ENCODE peak calls at places on chromosomes 1 and 21, in seven cellular contexts. S, T, I, Z, G, R and U are unnamed samples.

GRCh38 chr1:117686907-117687306 is 81.1 kb downstream of the TENT5C start:
- DNase-seq in S (no peak), T (no peak), I (no peak), Z (no peak), G (no peak), R (no peak), U (no peak)

GRCh38 chr1:89743788-89744187 is 77.0 kb upstream of the LRRC8D start:
- DNase-seq in S (no peak), T (no peak), I (no peak), Z (no peak), G (no peak), R (no peak), U (no peak)

GRCh38 chr1:215433237-215433636 is 133.9 kb upstream of the KCTD3 start:
- DNase-seq in S (no peak), T (no peak), I (no peak), Z (no peak), G (no peak), R (no peak), U (no peak)

GRCh38 chr1:169427081-169427611 is at the start of gene CCDC181:
- DNase-seq in S (no peak), T (no peak), I (peak), Z (peak), G (peak), R (peak), U (no peak)

GRCh38 chr1:208807446-208808117 is 563.4 kb upstream of the PLXNA2 start:
- DNase-seq in S (no peak), T (no peak), I (no peak), Z (no peak), G (no peak), R (no peak), U (no peak)

GRCh38 chr1:234019387-234019786 is 114.9 kb downstream of the SLC35F3 start:
- DNase-seq in S (no peak), T (no peak), I (no peak), Z (no peak), G (no peak), R (no peak), U (no peak)

GRCh38 chr1:226609836-226610455 is 61.4 kb downstream of the STUM start:
- DNase-seq in S (no peak), T (no peak), I (no peak), Z (peak), G (no peak), R (no peak), U (peak)

GRCh38 chr1:244865028-244865371 is 657 bp upstream of the HNRNPU start:
- DNase-seq in S (no peak), T (peak), I (peak), Z (peak), G (peak), R (no peak), U (peak)

GRCh38 chr1:22689505-22689904 is 21.1 kb upstream of the EPHB2 start:
- DNase-seq in S (no peak), T (no peak), I (no peak), Z (no peak), G (no peak), R (no peak), U (no peak)

GRCh38 chr21:25809013-25809412 is 74.2 kb downstream of the GABPA start:
- DNase-seq in S (no peak), T (no peak), I (no peak), Z (no peak), G (no peak), R (no peak), U (no peak)

GRCh38 chr1:201565771-201566528 is 27.0 kb downstream of the NAV1 start:
- DNase-seq in S (no peak), T (no peak), I (no peak), Z (peak), G (no peak), R (no peak), U (no peak)

GRCh38 chr1:204453141-204453772 is 41.3 kb downstream of the PIK3C2B start:
- DNase-seq in S (no peak), T (no peak), I (no peak), Z (peak), G (no peak), R (no peak), U (no peak)

GRCh38 chr1:1136547-1137230 is 20.8 kb upstream of the C1orf159 start:
- DNase-seq in S (no peak), T (no peak), I (no peak), Z (peak), G (no peak), R (no peak), U (no peak)

GRCh38 chr1:3082571-3083516 is 13.8 kb downstream of the PRDM16 start:
- DNase-seq in S (no peak), T (no peak), I (no peak), Z (no peak), G (no peak), R (no peak), U (no peak)

GRCh38 chr1:29984544-29985375 is 738.6 kb downstream of the MATN1 start:
- DNase-seq in S (no peak), T (peak), I (no peak), Z (no peak), G (no peak), R (no peak), U (no peak)

GRCh38 chr21:39523930-39524329 is 72.2 kb downstream of the SH3BGR start:
- DNase-seq in S (no peak), T (no peak), I (no peak), Z (no peak), G (no peak), R (no peak), U (no peak)

GRCh38 chr1:1550591-1551432 is 10.4 kb upstream of the TMEM240 start:
- DNase-seq in S (no peak), T (no peak), I (no peak), Z (no peak), G (no peak), R (peak), U (no peak)

GRCh38 chr1:207867136-207868081 is 43.5 kb downstream of the CD34 start:
- DNase-seq in S (no peak), T (peak), I (peak), Z (peak), G (peak), R (peak), U (peak)

GRCh38 chr1:180646547-180646946 is 14.7 kb downstream of the XPR1 start:
- DNase-seq in S (no peak), T (no peak), I (no peak), Z (no peak), G (no peak), R (no peak), U (no peak)

GRCh38 chr1:153921803-153922075 is 1.0 kb downstream of the GATAD2B start:
- DNase-seq in S (no peak), T (no peak), I (no peak), Z (no peak), G (no peak), R (no peak), U (no peak)

GRCh38 chr1:41853907-41854306 is 64.8 kb downstream of the HIVEP3 start:
- DNase-seq in S (no peak), T (no peak), I (no peak), Z (no peak), G (no peak), R (no peak), U (no peak)

GRCh38 chr1:229509576-229509975 is 1.4 kb upstream of the NUP133 start:
- DNase-seq in S (no peak), T (no peak), I (no peak), Z (no peak), G (no peak), R (no peak), U (no peak)

GRCh38 chr1:65470766-65471165 is 50.3 kb downstream of the LEPR start:
- DNase-seq in S (no peak), T (no peak), I (no peak), Z (no peak), G (no peak), R (no peak), U (no peak)

GRCh38 chr1:31856140-31856539 is 40.3 kb upstream of the SPOCD1 start:
- DNase-seq in S (no peak), T (no peak), I (no peak), Z (no peak), G (no peak), R (no peak), U (no peak)

DNA sequence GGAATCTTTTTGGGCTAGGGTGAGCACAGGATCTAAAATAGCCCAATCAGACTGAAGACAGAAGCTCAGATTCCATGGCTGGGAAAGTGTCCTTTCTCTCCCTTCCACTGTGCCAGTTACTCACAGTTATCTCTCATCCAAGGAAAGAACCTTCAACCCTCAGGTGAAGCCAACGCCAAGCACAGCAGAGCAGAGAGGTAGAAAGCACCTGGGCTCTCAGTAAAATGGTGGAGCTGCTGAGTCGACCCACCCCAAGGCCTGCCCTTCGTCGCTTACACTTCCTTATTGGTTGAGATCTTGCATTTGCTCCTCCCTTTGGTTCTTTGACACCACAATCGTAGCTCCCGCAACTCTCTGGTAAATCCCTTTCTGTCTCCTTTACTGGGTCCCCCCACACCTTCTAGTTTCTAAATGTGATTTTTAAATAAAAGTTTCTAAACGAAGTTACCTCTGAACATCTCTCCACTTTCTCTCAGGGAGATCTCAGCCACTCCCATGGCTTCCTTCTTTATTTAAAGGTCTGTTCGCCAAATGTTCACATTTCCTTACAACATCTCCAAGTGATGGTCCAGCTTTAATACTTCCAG is 27.5 kb upstream of the SLC30A1 start:
- DNase-seq in S (no peak), T (no peak), I (no peak), Z (peak), G (no peak), R (no peak), U (no peak)
- TF ChIP-seq POLR2A in S (no peak), T (no peak), I (no peak), Z (no peak), G (no peak), R (no peak), U (no peak)

GRCh38 chr1:26015358-26015757 is 6.2 kb upstream of the EXTL1 start:
- DNase-seq in S (no peak), T (no peak), I (no peak), Z (peak), G (no peak), R (no peak), U (no peak)

GRCh38 chr1:26012862-26013261 is 8.7 kb upstream of the EXTL1 start:
- DNase-seq in S (no peak), T (no peak), I (no peak), Z (peak), G (no peak), R (no peak), U (no peak)

GRCh38 chr1:26014179-26014578 is 7.4 kb upstream of the EXTL1 start:
- DNase-seq in S (no peak), T (no peak), I (no peak), Z (no peak), G (no peak), R (no peak), U (no peak)

GRCh38 chr1:26006710-26007109 is 8.8 kb upstream of the PAFAH2 start:
- DNase-seq in S (no peak), T (no peak), I (no peak), Z (no peak), G (no peak), R (no peak), U (no peak)

DNA sequence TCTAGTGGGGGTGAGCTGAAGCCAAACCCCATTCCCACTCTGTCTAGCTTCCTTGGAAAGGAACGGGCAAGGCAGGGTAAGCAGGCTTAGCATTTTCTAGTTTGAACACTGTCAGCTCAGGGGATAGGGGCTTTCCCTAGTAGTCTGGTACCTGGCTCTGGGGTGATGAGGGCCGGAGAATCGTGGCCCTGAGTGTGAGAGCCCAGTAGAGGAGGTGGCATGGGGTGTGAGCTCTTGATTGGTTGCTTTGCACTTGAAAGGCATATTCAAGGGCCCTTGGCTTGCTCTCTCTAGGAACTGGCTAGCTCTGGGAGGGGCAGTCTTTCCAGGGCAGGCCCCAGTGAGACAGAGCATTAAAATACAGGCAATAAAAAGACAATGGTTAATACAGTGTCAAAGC is 10.8 kb upstream of the EXTL1 start:
- DNase-seq in S (no peak), T (no peak), I (no peak), Z (peak), G (no peak), R (no peak), U (no peak)
- TF ChIP-seq POLR2A in S (no peak), T (no peak), I (no peak), Z (no peak), G (no peak), R (no peak), U (no peak)

GRCh38 chr1:93707956-93708355 is 26.3 kb upstream of the BCAR3 start:
- DNase-seq in S (no peak), T (peak), I (no peak), Z (no peak), G (no peak), R (no peak), U (no peak)
- TF ChIP-seq POLR2A in S (no peak), T (no peak), I (no peak), Z (no peak), G (no peak), R (no peak), U (no peak)

GRCh38 chr1:155226910-155227260 is 18.4 kb downstream of the MTX1 start:
- DNase-seq in S (no peak), T (no peak), I (peak), Z (peak), G (peak), R (peak), U (peak)
- TF ChIP-seq POLR2A in S (no peak), T (no peak), I (no peak), Z (no peak), G (no peak), R (no peak), U (no peak)

GRCh38 chr1:27659497-27660299 is 12.3 kb downstream of the IFI6 start:
- DNase-seq in S (peak), T (peak), I (peak), Z (peak), G (peak), R (peak), U (peak)
- TF ChIP-seq POLR2A in S (peak), T (no peak), I (peak), Z (peak), G (peak), R (peak), U (peak)

GRCh38 chr1:78003882-78004718 is 639 bp upstream of the DNAJB4 start:
- DNase-seq in S (no peak), T (peak), I (peak), Z (peak), G (peak), R (peak), U (peak)
- TF ChIP-seq POLR2A in S (peak), T (no peak), I (peak), Z (no peak), G (no peak), R (no peak), U (no peak)

GRCh38 chr1:18937539-18937938 is 18.9 kb downstream of the IFFO2 start:
- DNase-seq in S (no peak), T (no peak), I (no peak), Z (no peak), G (no peak), R (no peak), U (no peak)
- TF ChIP-seq POLR2A in S (no peak), T (no peak), I (no peak), Z (no peak), G (no peak), R (no peak), U (no peak)

GRCh38 chr1:23800396-23801337 is at the start of gene GALE:
- DNase-seq in S (peak), T (peak), I (peak), Z (peak), G (peak), R (peak), U (peak)
- TF ChIP-seq POLR2A in S (peak), T (peak), I (peak), Z (peak), G (peak), R (peak), U (peak)